ENCODE peak calls at places on chromosome 2, in seven cellular contexts. S, W, L, G, M, C and O are unnamed samples. For H3K4me1, the result is how much of the 10 kb centered on the place peaks cover.

GRCh38 chr2:209942936-209943605 is 59.4 kb upstream of the RPE start:
- DNase-seq in S (no peak), W (no peak), L (no peak), G (no peak), M (no peak), C (no peak), O (no peak)

GRCh38 chr2:181457121-181457740 is at the start of gene ITGA4:
- DNase-seq in S (peak), W (peak), L (peak), G (peak), M (peak), C (peak), O (peak)

GRCh38 chr2:151640087-151640486 is 94.2 kb downstream of the NEB start:
- DNase-seq in S (no peak), W (no peak), L (no peak), G (no peak), M (no peak), C (no peak), O (no peak)

GRCh38 chr2:54048117-54048785 is 67.2 kb upstream of the ACYP2 start:
- DNase-seq in S (no peak), W (no peak), L (no peak), G (no peak), M (no peak), C (no peak), O (no peak)

GRCh38 chr2:176556383-176556782 is 287.1 kb downstream of the MTX2 start:
- DNase-seq in S (no peak), W (no peak), L (no peak), G (no peak), M (no peak), C (no peak), O (no peak)

GRCh38 chr2:164599954-164600589 is 21.2 kb downstream of the GRB14 start:
- DNase-seq in S (peak), W (peak), L (no peak), G (no peak), M (no peak), C (peak), O (no peak)

GRCh38 chr2:8004250-8004681 is 677.6 kb upstream of the ID2 start:
- DNase-seq in S (peak), W (no peak), L (no peak), G (no peak), M (no peak), C (peak), O (no peak)

GRCh38 chr2:134611316-134611715 is 107.5 kb downstream of the TMEM163 start:
- DNase-seq in S (no peak), W (no peak), L (no peak), G (no peak), M (no peak), C (no peak), O (no peak)

GRCh38 chr2:64273524-64274398 is 129.5 kb upstream of the PELI1 start:
- DNase-seq in S (peak), W (no peak), L (peak), G (no peak), M (peak), C (peak), O (peak)

GRCh38 chr2:99356853-99357252 is 19.7 kb downstream of the EIF5B start:
- DNase-seq in S (no peak), W (no peak), L (no peak), G (no peak), M (no peak), C (no peak), O (no peak)

GRCh38 chr2:99879481-99879880 is 262.9 kb downstream of the AFF3 start:
- DNase-seq in S (peak), W (no peak), L (no peak), G (no peak), M (no peak), C (no peak), O (no peak)

GRCh38 chr2:68466361-68466777 is 725 bp downstream of the FBXO48 start:
- DNase-seq in S (peak), W (peak), L (no peak), G (no peak), M (no peak), C (peak), O (no peak)

GRCh38 chr2:230418341-230419016 is 2.5 kb downstream of the SP100 start:
- DNase-seq in S (peak), W (no peak), L (no peak), G (no peak), M (no peak), C (no peak), O (no peak)

GRCh38 chr2:160299540-160299939 is 99.5 kb upstream of the ITGB6 start:
- DNase-seq in S (no peak), W (no peak), L (no peak), G (no peak), M (no peak), C (no peak), O (no peak)

GRCh38 chr2:3257166-3257565 is 120.5 kb downstream of the EIPR1 start:
- DNase-seq in S (no peak), W (no peak), L (no peak), G (no peak), M (no peak), C (no peak), O (no peak)

GRCh38 chr2:65802298-65802942 is 370.0 kb upstream of the SPRED2 start:
- DNase-seq in S (no peak), W (no peak), L (no peak), G (no peak), M (no peak), C (no peak), O (no peak)

GRCh38 chr2:142582317-142582716 is 295.1 kb upstream of the KYNU start:
- DNase-seq in S (no peak), W (no peak), L (no peak), G (no peak), M (no peak), C (no peak), O (no peak)

GRCh38 chr2:239102266-239102665 is 254.4 kb downstream of the TWIST2 start:
- DNase-seq in S (no peak), W (no peak), L (no peak), G (no peak), M (no peak), C (no peak), O (no peak)

GRCh38 chr2:216414772-216415319 is 2.6 kb downstream of the SMARCAL1 start:
- DNase-seq in S (no peak), W (no peak), L (no peak), G (no peak), M (no peak), C (no peak), O (no peak)

GRCh38 chr2:12987246-12987645 is 270.5 kb downstream of the TRIB2 start:
- DNase-seq in S (no peak), W (no peak), L (no peak), G (no peak), M (no peak), C (no peak), O (no peak)

GRCh38 chr2:190585000-190585678 is 50.6 kb upstream of the NEMP2 start:
- DNase-seq in S (no peak), W (no peak), L (no peak), G (no peak), M (no peak), C (no peak), O (no peak)

GRCh38 chr2:103009861-103010260 is 248.0 kb downstream of the TMEM182 start:
- DNase-seq in S (no peak), W (no peak), L (no peak), G (no peak), M (no peak), C (no peak), O (no peak)

GRCh38 chr2:159615936-159616733 is at the start of gene BAZ2B:
- DNase-seq in S (peak), W (no peak), L (peak), G (no peak), M (peak), C (peak), O (peak)

DNA sequence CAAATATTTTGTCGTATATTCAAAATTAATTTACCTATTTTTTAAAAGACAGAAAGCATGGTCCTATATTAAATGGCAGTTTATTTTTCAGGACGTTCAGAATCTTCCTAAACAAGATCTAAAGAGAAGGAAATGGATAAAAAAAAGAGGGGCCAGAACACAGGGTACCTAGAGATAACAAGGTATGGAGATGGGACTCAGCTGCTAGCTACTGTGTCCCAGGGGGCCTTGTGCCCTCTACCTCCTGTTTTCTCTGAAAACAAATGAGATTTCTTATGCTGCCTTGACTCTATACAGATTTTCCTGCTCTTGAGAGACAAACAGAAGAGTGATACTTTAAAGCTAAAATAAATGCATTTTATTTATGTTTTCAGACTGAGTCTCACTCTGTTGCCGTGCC is 9.3 kb downstream of the PRKD3 start:
- DNase-seq in S (no peak), W (no peak), L (no peak), G (no peak), M (no peak), C (no peak), O (no peak)
- H3K4me3 ChIP-seq in S (no peak), W (no peak), L (no peak), G (no peak), M (no peak), C (no peak), O (no peak)

GRCh38 chr2:195632852-195633572 is 24.0 kb upstream of the SLC39A10 start:
- DNase-seq in S (no peak), W (no peak), L (no peak), G (no peak), M (no peak), C (no peak), O (no peak)
- H3K4me1 ChIP-seq in S (under half), W (under half), L (under half), G (under half), M (under half), C (under half), O (under half)

GRCh38 chr2:233419626-233420431 is 65.5 kb downstream of the DGKD start:
- DNase-seq in S (peak), W (no peak), L (no peak), G (no peak), M (no peak), C (no peak), O (no peak)
- H3K4me3 ChIP-seq in S (no peak), W (no peak), L (peak), G (peak), M (no peak), C (no peak), O (no peak)

DNA sequence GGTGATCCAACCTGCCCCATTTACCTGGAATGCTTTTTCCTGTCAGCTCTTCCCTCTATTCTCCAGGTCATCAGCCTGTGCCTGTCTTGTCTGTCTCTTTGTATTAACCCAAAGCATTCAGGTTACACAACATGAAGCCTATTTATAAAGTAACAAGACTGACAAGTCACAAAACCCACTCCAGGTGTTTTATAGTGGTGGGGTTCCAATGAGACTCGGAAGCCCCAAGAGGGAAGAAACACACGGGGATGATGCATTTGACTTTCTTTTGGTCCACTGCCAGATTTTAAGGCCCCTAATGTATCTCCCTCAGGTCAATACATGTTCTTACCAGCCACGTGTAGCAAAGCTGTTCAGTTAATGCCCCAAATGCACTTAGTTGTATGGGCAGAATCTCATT is 27.5 kb downstream of the TGFA start:
- DNase-seq in S (no peak), W (no peak), L (no peak), G (no peak), M (no peak), C (no peak), O (no peak)
- H3K4me1 ChIP-seq in S (under half), W (under half), L (under half), G (under half), M (under half), C (under half), O (under half)

DNA sequence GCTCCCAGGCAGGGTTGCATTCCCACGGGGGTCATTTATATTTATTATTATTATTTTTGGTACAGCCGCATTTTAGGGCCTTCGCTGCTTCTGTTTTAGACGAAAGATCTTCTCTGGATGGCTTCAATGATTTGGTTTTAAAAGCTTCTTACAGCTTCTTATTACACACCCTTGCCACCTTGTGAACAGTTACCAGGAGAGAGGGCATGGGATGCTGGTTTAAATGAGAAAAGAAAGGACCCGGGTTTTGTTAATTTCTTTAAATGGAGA is 1.7 kb downstream of the SH3RF3 start:
- DNase-seq in S (no peak), W (no peak), L (no peak), G (no peak), M (no peak), C (no peak), O (no peak)
- H3K4me3 ChIP-seq in S (peak), W (no peak), L (peak), G (peak), M (no peak), C (no peak), O (peak)

DNA sequence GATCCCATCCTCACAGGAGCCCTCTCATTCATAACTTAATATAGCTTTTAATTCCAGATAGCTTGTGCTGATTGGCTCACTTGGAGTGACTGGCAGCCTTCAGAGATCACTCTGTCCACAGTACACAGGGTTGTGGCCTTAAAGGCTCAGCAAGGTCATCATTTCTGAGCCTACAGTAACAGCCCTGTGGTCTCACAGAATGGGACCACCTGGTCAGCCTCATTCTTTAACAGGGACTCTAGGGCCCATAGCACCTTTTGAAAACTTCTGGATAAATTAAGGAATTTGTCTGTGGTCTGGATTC is 51.3 kb downstream of the ZFP36L2 start:
- DNase-seq in S (peak), W (no peak), L (no peak), G (no peak), M (no peak), C (no peak), O (no peak)
- H3K4me1 ChIP-seq in S (under half), W (under half), L (under half), G (half or more), M (under half), C (under half), O (under half)

GRCh38 chr2:222305510-222306392 is 7.0 kb upstream of the PAX3 start:
- DNase-seq in S (no peak), W (no peak), L (no peak), G (no peak), M (no peak), C (no peak), O (no peak)

GRCh38 chr2:222307978-222308479 is 9.2 kb upstream of the PAX3 start:
- DNase-seq in S (no peak), W (no peak), L (no peak), G (no peak), M (no peak), C (no peak), O (no peak)

GRCh38 chr2:222306393-222307137 is 7.8 kb upstream of the PAX3 start:
- DNase-seq in S (no peak), W (no peak), L (no peak), G (no peak), M (no peak), C (no peak), O (no peak)

GRCh38 chr2:222309361-222309760 is 10.6 kb upstream of the PAX3 start:
- DNase-seq in S (no peak), W (no peak), L (no peak), G (no peak), M (no peak), C (no peak), O (no peak)

GRCh38 chr2:222307138-222307756 is 8.4 kb upstream of the PAX3 start:
- DNase-seq in S (no peak), W (no peak), L (no peak), G (no peak), M (no peak), C (peak), O (no peak)
- H3K4me3 ChIP-seq in S (no peak), W (no peak), L (no peak), G (no peak), M (no peak), C (no peak), O (no peak)

DNA sequence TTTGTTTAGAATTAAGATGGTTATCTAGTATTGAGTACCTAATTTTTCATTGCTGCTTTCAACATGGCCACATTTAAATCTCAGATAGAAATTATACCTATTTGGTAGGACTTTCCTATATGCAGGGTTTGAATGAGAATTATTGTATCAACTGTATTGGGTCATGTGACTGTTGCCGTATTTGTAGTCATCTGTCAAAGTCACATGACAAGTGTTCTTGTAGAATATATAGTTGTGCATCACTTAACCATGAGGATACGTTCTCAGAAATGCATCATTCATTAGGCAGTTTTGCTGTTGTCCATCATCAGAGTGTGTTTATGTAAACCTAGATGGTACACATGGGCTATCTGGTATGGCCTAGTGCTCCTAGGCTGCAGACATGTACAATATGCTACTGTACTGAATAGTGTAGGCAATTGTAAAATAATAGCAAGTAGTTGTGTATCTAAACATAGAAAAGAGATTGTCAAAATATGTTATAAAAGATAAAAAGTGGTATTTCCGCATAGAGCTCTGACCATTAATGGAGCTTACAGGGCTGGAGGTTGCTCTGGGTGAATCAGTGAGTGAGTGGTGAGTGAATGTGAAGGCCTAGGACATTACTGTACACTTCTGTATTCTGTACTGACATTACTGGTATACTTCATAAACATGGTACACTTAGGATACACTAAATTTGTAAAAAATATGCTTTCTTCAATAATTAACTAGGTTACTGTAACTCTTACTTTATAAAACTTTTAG is 123.7 kb downstream of the MAP4K4 start:
- DNase-seq in S (no peak), W (no peak), L (no peak), G (no peak), M (no peak), C (no peak), O (no peak)
- H3K4me1 ChIP-seq in S (under half), W (under half), L (under half), G (under half), M (under half), C (under half), O (under half)

GRCh38 chr2:197675711-197676188 is 363 bp upstream of the RFTN2 start:
- DNase-seq in S (peak), W (no peak), L (peak), G (no peak), M (no peak), C (no peak), O (no peak)

GRCh38 chr2:197675246-197675645 is at the start of gene RFTN2:
- DNase-seq in S (peak), W (no peak), L (no peak), G (no peak), M (no peak), C (no peak), O (no peak)

GRCh38 chr2:197673606-197674005 is 1.8 kb downstream of the RFTN2 start:
- DNase-seq in S (no peak), W (no peak), L (no peak), G (no peak), M (no peak), C (no peak), O (no peak)

GRCh38 chr2:197674060-197674459 is 1.3 kb downstream of the RFTN2 start:
- DNase-seq in S (peak), W (no peak), L (no peak), G (no peak), M (no peak), C (no peak), O (no peak)

DNA sequence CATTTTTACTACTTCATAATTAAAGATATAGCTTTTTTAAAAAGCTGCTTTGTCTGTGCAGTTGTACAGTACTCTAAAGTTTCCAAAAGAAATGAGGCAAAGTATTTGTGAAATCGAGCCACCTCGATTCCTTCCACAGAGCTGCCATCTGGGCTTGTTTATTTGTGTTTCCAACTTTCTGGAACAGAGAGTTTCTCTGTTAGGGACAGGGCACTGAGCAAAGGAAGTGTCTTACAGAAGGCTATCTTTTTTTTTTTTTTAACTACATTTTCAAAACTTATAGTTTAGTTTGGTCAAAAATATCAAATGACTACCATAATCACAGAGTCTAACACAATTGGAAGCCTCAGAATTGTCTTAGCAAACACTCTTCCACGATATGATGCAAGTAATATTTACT is 841 bp downstream of the RFTN2 start:
- DNase-seq in S (peak), W (no peak), L (no peak), G (no peak), M (no peak), C (no peak), O (no peak)
- H3K4me3 ChIP-seq in S (peak), W (no peak), L (peak), G (peak), M (no peak), C (no peak), O (no peak)

DNA sequence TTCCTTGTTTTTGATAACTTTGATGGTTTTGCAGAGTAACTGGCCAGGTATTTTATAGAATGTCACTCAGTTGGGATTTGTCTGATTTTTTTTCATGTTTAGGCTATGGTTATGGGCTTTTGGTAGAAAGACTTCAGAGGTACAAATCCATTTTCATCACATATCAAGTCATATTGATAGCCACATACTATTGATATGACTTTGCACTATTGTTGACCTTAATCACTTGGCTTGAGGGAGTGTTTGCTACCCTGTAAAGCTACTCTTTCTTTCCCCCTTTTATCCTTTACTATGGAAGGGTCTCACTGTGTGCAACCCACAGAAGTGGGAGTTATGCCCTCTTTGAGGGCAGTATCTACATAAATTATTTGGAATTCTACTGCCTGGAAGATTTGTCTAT is 109.8 kb downstream of the BABAM2 start:
- DNase-seq in S (no peak), W (no peak), L (no peak), G (no peak), M (no peak), C (no peak), O (no peak)
- H3K4me1 ChIP-seq in S (under half), W (under half), L (under half), G (under half), M (under half), C (under half), O (under half)